ENCODE peak calls at places on chromosomes 13 and 19, in seven cellular contexts. One of them, this sample, is unnamed.

GRCh38 chr19:18421371-18421959 is 2.3 kb downstream of the SSBP4 start:
- DNase-seq in choroid plexus epithelial cell: no peak
- DNase-seq in hypothalamus: no peak
- DNase-seq in LoVo: no peak
- DNase-seq in AG04450: no peak
- DNase-seq in NB4: no peak
- DNase-seq in amniotic stem cell: no peak
- DNase-seq in this sample: no peak

GRCh38 chr13:50651916-50652315 is 191.6 kb downstream of the DLEU7 start:
- DNase-seq in LoVo: no peak
- DNase-seq in choroid plexus epithelial cell: no peak
- DNase-seq in hypothalamus: no peak
- DNase-seq in amniotic stem cell: no peak
- DNase-seq in NB4: no peak
- DNase-seq in AG04450: no peak
- DNase-seq in this sample: no peak

GRCh38 chr13:111937763-111938375 is 129.1 kb upstream of the SOX1 start:
- DNase-seq in NB4: no peak
- DNase-seq in amniotic stem cell: no peak
- DNase-seq in hypothalamus: no peak
- DNase-seq in choroid plexus epithelial cell: no peak
- DNase-seq in LoVo: no peak
- DNase-seq in AG04450: no peak
- DNase-seq in this sample: no peak

GRCh38 chr19:28999733-29000433 is 213.1 kb downstream of the UQCRFS1 start:
- DNase-seq in AG04450: no peak
- DNase-seq in NB4: no peak
- DNase-seq in hypothalamus: no peak
- DNase-seq in amniotic stem cell: no peak
- DNase-seq in choroid plexus epithelial cell: no peak
- DNase-seq in LoVo: no peak
- DNase-seq in this sample: no peak

GRCh38 chr13:78875792-78876580 is 217.0 kb upstream of the OBI1 start:
- DNase-seq in hypothalamus: no peak
- DNase-seq in NB4: peak; percentile 36
- DNase-seq in amniotic stem cell: no peak
- DNase-seq in LoVo: no peak
- DNase-seq in choroid plexus epithelial cell: no peak
- DNase-seq in AG04450: no peak
- DNase-seq in this sample: peak; percentile 57

GRCh38 chr19:40165362-40165937 is 25.8 kb upstream of the MAP3K10 start:
- DNase-seq in LoVo: no peak
- DNase-seq in hypothalamus: no peak
- DNase-seq in amniotic stem cell: no peak
- DNase-seq in NB4: peak; percentile 62
- DNase-seq in choroid plexus epithelial cell: peak; percentile 52
- DNase-seq in AG04450: no peak
- DNase-seq in this sample: peak; percentile 75

GRCh38 chr13:110506396-110506795 is 55.1 kb downstream of the RAB20 start:
- DNase-seq in amniotic stem cell: no peak
- DNase-seq in NB4: no peak
- DNase-seq in hypothalamus: no peak
- DNase-seq in LoVo: no peak
- DNase-seq in AG04450: no peak
- DNase-seq in choroid plexus epithelial cell: no peak
- DNase-seq in this sample: no peak

GRCh38 chr19:40775632-40776022 is 306 bp downstream of the MIA start:
- DNase-seq in choroid plexus epithelial cell: no peak
- DNase-seq in AG04450: no peak
- DNase-seq in NB4: no peak
- DNase-seq in LoVo: no peak
- DNase-seq in amniotic stem cell: no peak
- DNase-seq in hypothalamus: no peak
- DNase-seq in this sample: no peak

GRCh38 chr13:97067342-97067895 is 73.1 kb upstream of the OXGR1 start:
- DNase-seq in NB4: no peak
- DNase-seq in amniotic stem cell: no peak
- DNase-seq in hypothalamus: no peak
- DNase-seq in AG04450: no peak
- DNase-seq in LoVo: no peak
- DNase-seq in choroid plexus epithelial cell: peak; percentile 72
- DNase-seq in this sample: peak; percentile 20

GRCh38 chr19:18608102-18608804 is 1.7 kb upstream of the CRLF1 start:
- DNase-seq in NB4: no peak
- DNase-seq in amniotic stem cell: no peak
- DNase-seq in hypothalamus: no peak
- DNase-seq in LoVo: no peak
- DNase-seq in choroid plexus epithelial cell: no peak
- DNase-seq in AG04450: no peak
- DNase-seq in this sample: no peak

GRCh38 chr13:113616991-113617749 is 32.6 kb downstream of the TFDP1 start:
- DNase-seq in hypothalamus: no peak
- DNase-seq in AG04450: no peak
- DNase-seq in NB4: peak; percentile 45
- DNase-seq in LoVo: no peak
- DNase-seq in amniotic stem cell: no peak
- DNase-seq in choroid plexus epithelial cell: peak; percentile 92
- DNase-seq in this sample: no peak

GRCh38 chr19:12789098-12789903 is 2.0 kb upstream of the JUNB start:
- DNase-seq in hypothalamus: no peak
- DNase-seq in LoVo: no peak
- DNase-seq in NB4: no peak
- DNase-seq in choroid plexus epithelial cell: peak; percentile 50
- DNase-seq in AG04450: no peak
- DNase-seq in amniotic stem cell: no peak
- DNase-seq in this sample: peak; percentile 69

GRCh38 chr19:6774821-6775707 is 2.6 kb downstream of the VAV1 start:
- DNase-seq in AG04450: no peak
- DNase-seq in choroid plexus epithelial cell: peak; percentile 28
- DNase-seq in NB4: peak; percentile 39
- DNase-seq in LoVo: no peak
- DNase-seq in hypothalamus: no peak
- DNase-seq in amniotic stem cell: no peak
- DNase-seq in this sample: peak; percentile 3

GRCh38 chr19:44076325-44076724 is 4.4 kb downstream of the ZNF284 start:
- DNase-seq in LoVo: no peak
- DNase-seq in NB4: no peak
- DNase-seq in choroid plexus epithelial cell: no peak
- DNase-seq in amniotic stem cell: no peak
- DNase-seq in hypothalamus: no peak
- DNase-seq in AG04450: no peak
- DNase-seq in this sample: no peak

GRCh38 chr19:11659612-11660011 is 62.3 kb downstream of the ZNF627 start:
- DNase-seq in hypothalamus: no peak
- DNase-seq in NB4: peak; percentile 34
- DNase-seq in AG04450: no peak
- DNase-seq in LoVo: peak; percentile 30
- DNase-seq in amniotic stem cell: no peak
- DNase-seq in choroid plexus epithelial cell: peak; percentile 19
- DNase-seq in this sample: peak; percentile 84

GRCh38 chr13:19632915-19633339 is 532 bp upstream of the MPHOSPH8 start:
- DNase-seq in amniotic stem cell: no peak
- DNase-seq in LoVo: no peak
- DNase-seq in NB4: no peak
- DNase-seq in AG04450: no peak
- DNase-seq in choroid plexus epithelial cell: no peak
- DNase-seq in hypothalamus: no peak
- DNase-seq in this sample: no peak

GRCh38 chr13:62014299-62014698 is 598.6 kb upstream of the PCDH20 start:
- DNase-seq in NB4: peak; percentile 30
- DNase-seq in hypothalamus: no peak
- DNase-seq in amniotic stem cell: no peak
- DNase-seq in LoVo: no peak
- DNase-seq in choroid plexus epithelial cell: peak; percentile 40
- DNase-seq in AG04450: no peak
- DNase-seq in this sample: peak; percentile 81

GRCh38 chr19:49939721-49940481 is 10.6 kb upstream of the NUP62 start:
- DNase-seq in NB4: no peak
- DNase-seq in AG04450: no peak
- DNase-seq in hypothalamus: no peak
- DNase-seq in LoVo: no peak
- DNase-seq in amniotic stem cell: no peak
- DNase-seq in choroid plexus epithelial cell: no peak
- DNase-seq in this sample: no peak

GRCh38 chr13:46648166-46648607 is 95.2 kb downstream of the LRCH1 start:
- DNase-seq in NB4: peak; percentile 45
- DNase-seq in hypothalamus: no peak
- DNase-seq in AG04450: no peak
- DNase-seq in LoVo: peak; percentile 33
- DNase-seq in choroid plexus epithelial cell: peak; percentile 62
- DNase-seq in amniotic stem cell: no peak
- DNase-seq in this sample: peak; percentile 73

GRCh38 chr19:41906916-41907680 is 21.2 kb downstream of the ERFL start:
- DNase-seq in AG04450: no peak
- DNase-seq in LoVo: no peak
- DNase-seq in amniotic stem cell: no peak
- DNase-seq in choroid plexus epithelial cell: no peak
- DNase-seq in hypothalamus: no peak
- DNase-seq in NB4: no peak
- DNase-seq in this sample: no peak

GRCh38 chr19:29418106-29418684 is 107.6 kb upstream of the VSTM2B start:
- DNase-seq in NB4: no peak
- DNase-seq in AG04450: no peak
- DNase-seq in LoVo: no peak
- DNase-seq in amniotic stem cell: no peak
- DNase-seq in choroid plexus epithelial cell: no peak
- DNase-seq in hypothalamus: no peak
- DNase-seq in this sample: no peak

GRCh38 chr19:2149980-2150793 is 1.2 kb downstream of the AP3D1 start:
- DNase-seq in LoVo: peak; percentile 32
- DNase-seq in choroid plexus epithelial cell: no peak
- DNase-seq in hypothalamus: no peak
- DNase-seq in NB4: peak; percentile 29
- DNase-seq in AG04450: no peak
- DNase-seq in amniotic stem cell: no peak
- DNase-seq in this sample: peak; percentile 15

GRCh38 chr19:4910594-4911273 is 1.4 kb downstream of the UHRF1 start:
- DNase-seq in hypothalamus: peak; percentile 13
- DNase-seq in amniotic stem cell: peak; percentile 41
- DNase-seq in AG04450: no peak
- DNase-seq in LoVo: no peak
- DNase-seq in choroid plexus epithelial cell: peak; percentile 66
- DNase-seq in NB4: peak; percentile 82
- DNase-seq in this sample: peak; percentile 64

GRCh38 chr19:46288896-46289588 is 7.8 kb upstream of the HIF3A start:
- DNase-seq in choroid plexus epithelial cell: peak; percentile 97
- DNase-seq in amniotic stem cell: peak; percentile 25
- DNase-seq in hypothalamus: no peak
- DNase-seq in LoVo: peak; percentile 51
- DNase-seq in AG04450: peak; percentile 71
- DNase-seq in NB4: peak; percentile 86
- DNase-seq in this sample: peak; percentile 53

GRCh38 chr19:4624301-4624700 is 15.0 kb upstream of the TNFAIP8L1 start:
- DNase-seq in hypothalamus: no peak
- DNase-seq in choroid plexus epithelial cell: no peak
- DNase-seq in NB4: no peak
- DNase-seq in AG04450: no peak
- DNase-seq in LoVo: no peak
- DNase-seq in amniotic stem cell: no peak
- DNase-seq in this sample: no peak

GRCh38 chr13:59715591-59715990 is 448.1 kb downstream of the DIAPH3 start:
- DNase-seq in choroid plexus epithelial cell: peak; percentile 14
- DNase-seq in NB4: no peak
- DNase-seq in hypothalamus: no peak
- DNase-seq in AG04450: no peak
- DNase-seq in amniotic stem cell: no peak
- DNase-seq in LoVo: no peak
- DNase-seq in this sample: peak; percentile 50

GRCh38 chr13:67223024-67223423 is 7.1 kb downstream of the PCDH9 start:
- DNase-seq in choroid plexus epithelial cell: peak; percentile 66
- DNase-seq in hypothalamus: no peak
- DNase-seq in amniotic stem cell: no peak
- DNase-seq in AG04450: no peak
- DNase-seq in LoVo: no peak
- DNase-seq in NB4: no peak
- DNase-seq in this sample: peak; percentile 71

GRCh38 chr19:1646931-1647663 is 5.3 kb downstream of the TCF3 start:
- DNase-seq in AG04450: no peak
- DNase-seq in NB4: no peak
- DNase-seq in amniotic stem cell: no peak
- DNase-seq in LoVo: no peak
- DNase-seq in hypothalamus: no peak
- DNase-seq in choroid plexus epithelial cell: no peak
- DNase-seq in this sample: no peak

GRCh38 chr13:29561918-29562317 is 33.6 kb downstream of the SLC7A1 start:
- DNase-seq in NB4: no peak
- DNase-seq in hypothalamus: no peak
- DNase-seq in amniotic stem cell: no peak
- DNase-seq in LoVo: no peak
- DNase-seq in choroid plexus epithelial cell: peak; percentile 50
- DNase-seq in AG04450: no peak
- DNase-seq in this sample: no peak

GRCh38 chr19:58561373-58562125 is 3.1 kb upstream of the UBE2M start:
- DNase-seq in LoVo: no peak
- DNase-seq in NB4: no peak
- DNase-seq in amniotic stem cell: no peak
- DNase-seq in hypothalamus: no peak
- DNase-seq in choroid plexus epithelial cell: no peak
- DNase-seq in AG04450: no peak
- DNase-seq in this sample: no peak

GRCh38 chr13:20814224-20814910 is 40.6 kb upstream of the EEF1AKMT1 start:
- DNase-seq in amniotic stem cell: peak; percentile 51
- DNase-seq in NB4: no peak
- DNase-seq in LoVo: peak; percentile 18
- DNase-seq in AG04450: peak; percentile 91
- DNase-seq in choroid plexus epithelial cell: peak; percentile 97
- DNase-seq in hypothalamus: peak; percentile 6
- DNase-seq in this sample: no peak

GRCh38 chr13:75356426-75356825 is 125.5 kb downstream of the TBC1D4 start:
- DNase-seq in LoVo: no peak
- DNase-seq in AG04450: no peak
- DNase-seq in hypothalamus: no peak
- DNase-seq in choroid plexus epithelial cell: peak; percentile 34
- DNase-seq in amniotic stem cell: no peak
- DNase-seq in NB4: no peak
- DNase-seq in this sample: no peak

GRCh38 chr19:3411636-3412035 is 45.3 kb downstream of the NFIC start:
- DNase-seq in AG04450: no peak
- DNase-seq in amniotic stem cell: no peak
- DNase-seq in LoVo: no peak
- DNase-seq in NB4: no peak
- DNase-seq in choroid plexus epithelial cell: no peak
- DNase-seq in hypothalamus: no peak
- DNase-seq in this sample: no peak

GRCh38 chr19:35607661-35608060 is 4.9 kb upstream of the HAUS5 start:
- DNase-seq in AG04450: no peak
- DNase-seq in LoVo: no peak
- DNase-seq in hypothalamus: no peak
- DNase-seq in amniotic stem cell: no peak
- DNase-seq in NB4: no peak
- DNase-seq in choroid plexus epithelial cell: no peak
- DNase-seq in this sample: no peak

GRCh38 chr19:44741841-44742352 is 6.6 kb upstream of the BCL3 start:
- DNase-seq in choroid plexus epithelial cell: peak; percentile 98
- DNase-seq in amniotic stem cell: peak; percentile 96
- DNase-seq in LoVo: peak; percentile 97
- DNase-seq in hypothalamus: peak; percentile 96
- DNase-seq in AG04450: peak; percentile 98
- DNase-seq in NB4: peak; percentile 96
- DNase-seq in this sample: peak; percentile 99

GRCh38 chr19:46916971-46917370 is 56.2 kb downstream of the ARHGAP35 start:
- DNase-seq in hypothalamus: no peak
- DNase-seq in AG04450: no peak
- DNase-seq in NB4: no peak
- DNase-seq in LoVo: no peak
- DNase-seq in amniotic stem cell: no peak
- DNase-seq in choroid plexus epithelial cell: no peak
- DNase-seq in this sample: no peak

GRCh38 chr13:95924389-95924994 is 128.7 kb downstream of the UGGT2 start:
- DNase-seq in AG04450: peak; percentile 47
- DNase-seq in LoVo: peak; percentile 1
- DNase-seq in amniotic stem cell: peak; percentile 58
- DNase-seq in NB4: peak; percentile 88
- DNase-seq in choroid plexus epithelial cell: peak; percentile 96
- DNase-seq in hypothalamus: no peak
- DNase-seq in this sample: peak; percentile 74